ENCODE peak calls at places on chromosome 13, in four cellular contexts. J is coronary artery; V is EH; O is stimulated activated CD8-positive, alpha-beta memory T cell treated with anti-CD3 and anti-CD28 coated beads, Interleukin-15, amount 100 ng/mL, for 24 hours. G is an unnamed sample.

GRCh38 chr13:74443623-74444022 is 309.4 kb upstream of the KLF12 start:
- DNase-seq in J (no peak), V (peak), O (no peak), G (no peak)

GRCh38 chr13:111584101-111584500 is 263.7 kb downstream of the TEX29 start:
- DNase-seq in O (no peak), V (no peak), J (no peak), G (no peak)

GRCh38 chr13:99989376-99990044 is 7.9 kb downstream of the ZIC2 start:
- DNase-seq in J (no peak), V (no peak), O (no peak), G (no peak)

GRCh38 chr13:91554101-91554500 is 155.7 kb downstream of the GPC5 start:
- DNase-seq in O (no peak), J (no peak), V (no peak), G (no peak)

GRCh38 chr13:35850569-35850968 is 280.6 kb downstream of the DCLK1 start:
- DNase-seq in O (no peak), V (no peak), J (no peak), G (no peak)

GRCh38 chr13:114112826-114113322 is 19.5 kb downstream of the RASA3 start:
- DNase-seq in V (no peak), O (no peak), J (no peak), G (no peak)

GRCh38 chr13:49927755-49928154 is 8.4 kb downstream of the SPRYD7 start:
- DNase-seq in J (no peak), O (no peak), V (peak), G (no peak)

GRCh38 chr13:26508885-26509284 is 48.6 kb upstream of the WASF3 start:
- DNase-seq in J (peak), O (no peak), V (peak), G (no peak)

GRCh38 chr13:31069808-31070544 is 91.7 kb downstream of the HSPH1 start:
- DNase-seq in J (no peak), O (no peak), V (no peak), G (no peak)

GRCh38 chr13:52459668-52460067 is 4.4 kb downstream of the CKAP2 start:
- DNase-seq in V (peak), J (no peak), O (no peak), G (no peak)

GRCh38 chr13:106917673-106918652 is 350.0 kb upstream of the ARGLU1 start:
- DNase-seq in J (peak), V (peak), O (peak), G (peak)

GRCh38 chr13:93450226-93450625 is 223.6 kb downstream of the GPC6 start:
- DNase-seq in V (peak), J (no peak), O (no peak), G (no peak)

GRCh38 chr13:24053505-24054251 is 106.8 kb upstream of the SPATA13 start:
- DNase-seq in J (no peak), V (peak), O (no peak), G (peak)

GRCh38 chr13:76854894-76855293 is 31.3 kb downstream of the KCTD12 start:
- DNase-seq in V (peak), O (no peak), J (no peak), G (no peak)

GRCh38 chr13:79805317-79805716 is 324.4 kb downstream of the NDFIP2 start:
- DNase-seq in O (no peak), V (no peak), J (no peak), G (no peak)

GRCh38 chr13:97125810-97126738 is 96.1 kb upstream of the MBNL2 start:
- DNase-seq in V (peak), J (no peak), O (no peak), G (no peak)

GRCh38 chr13:47679391-47679790 is 321.7 kb downstream of the SUCLA2 start:
- DNase-seq in J (no peak), O (no peak), V (peak), G (no peak)

GRCh38 chr13:112576768-112577167 is 11.2 kb downstream of the TUBGCP3 start:
- DNase-seq in J (no peak), O (no peak), V (no peak), G (no peak)

GRCh38 chr13:73952683-73953082 is 181.5 kb downstream of the KLF12 start:
- DNase-seq in O (no peak), V (peak), J (no peak), G (no peak)

GRCh38 chr13:79090552-79091159 is 315.4 kb downstream of the RBM26 start:
- DNase-seq in V (no peak), O (no peak), J (no peak), G (no peak)

GRCh38 chr13:73898899-73899298 is 235.3 kb downstream of the KLF12 start:
- DNase-seq in J (no peak), O (no peak), V (no peak), G (no peak)

GRCh38 chr13:41842029-41842428 is 118.9 kb downstream of the VWA8 start:
- DNase-seq in V (peak), J (no peak), O (no peak), G (no peak)